ENCODE peak calls at places on chromosome 11, in ten cellular contexts. L, S, B, W, J, A, H, I, P and V are unnamed samples.

GRCh38 chr11:64836448-64837072 is 7.9 kb downstream of the CDC42BPG start:
- DNase-seq in S (no peak), W (no peak), P (no peak), B (no peak), J (no peak), A (no peak), L (no peak), H (no peak), I (no peak), V (no peak)

GRCh38 chr11:66366844-66367477 is 4.6 kb downstream of the SLC29A2 start:
- DNase-seq in B (no peak), H (no peak), S (no peak), J (no peak), P (no peak), I (no peak), L (no peak), W (no peak), A (no peak), V (no peak)

GRCh38 chr11:128892866-128893565 is 1.9 kb downstream of the KCNJ5 start:
- DNase-seq in H (no peak), A (no peak), P (no peak), I (peak; percentile 53), W (no peak), B (no peak), L (no peak), J (no peak), S (no peak), V (no peak)

GRCh38 chr11:92296138-92296515 is 71.5 kb downstream of the FAT3 start:
- DNase-seq in B (peak; percentile 45), I (no peak), A (no peak), S (no peak), W (no peak), H (peak; percentile 54), L (no peak), J (peak; percentile 91), P (peak; percentile 16), V (no peak)

GRCh38 chr11:123351375-123351774 is 78.7 kb upstream of the GRAMD1B start:
- DNase-seq in S (peak; percentile 18), J (no peak), I (no peak), B (no peak), L (no peak), A (peak; percentile 35), P (no peak), H (no peak), W (no peak), V (no peak)

GRCh38 chr11:100445231-100445735 is 241.8 kb upstream of the ARHGAP42 start:
- DNase-seq in I (peak; percentile 67), A (no peak), P (peak; percentile 9), H (peak; percentile 59), W (no peak), J (peak; percentile 20), L (no peak), S (no peak), B (no peak), V (no peak)

GRCh38 chr11:94132152-94132558 is 3.5 kb downstream of the PANX1 start:
- DNase-seq in L (peak; percentile 20), A (no peak), I (no peak), H (peak; percentile 90), S (no peak), B (peak; percentile 94), P (peak; percentile 83), J (peak; percentile 91), W (peak; percentile 34), V (peak; percentile 77)

GRCh38 chr11:71283960-71284359 is 31.6 kb upstream of the SHANK2 start:
- DNase-seq in A (no peak), W (no peak), I (peak; percentile 85), H (peak; percentile 95), S (peak; percentile 96), P (no peak), L (peak; percentile 92), J (no peak), B (no peak), V (no peak)

GRCh38 chr11:46914363-46914762 is 4.0 kb downstream of the LRP4 start:
- DNase-seq in J (peak; percentile 47), S (no peak), L (no peak), I (no peak), W (no peak), H (peak; percentile 49), P (peak; percentile 64), B (peak; percentile 75), A (peak; percentile 57), V (no peak)
- H3K27ac ChIP-seq in J (no peak overlapping the region), S (no peak overlapping the region), L (peak overlapping the region; percentile 27), I (no peak overlapping the region), W (no peak overlapping the region), H (no peak overlapping the region), P (no peak overlapping the region), B (no peak overlapping the region), A (peak overlapping the region; percentile 67), V (no peak overlapping the region)

GRCh38 chr11:111761056-111761455 is 5.1 kb downstream of the PPP2R1B start:
- DNase-seq in A (no peak), S (no peak), P (no peak), L (no peak), I (no peak), W (no peak), B (no peak), J (no peak), H (no peak), V (no peak)

GRCh38 chr11:111765320-111765983 is 737 bp downstream of the PPP2R1B start:
- DNase-seq in P (no peak), J (peak; percentile 4), S (no peak), A (no peak), B (no peak), L (no peak), I (peak; percentile 39), H (peak; percentile 35), W (no peak), V (no peak)

GRCh38 chr11:111764621-111765020 is 1.6 kb downstream of the PPP2R1B start:
- DNase-seq in J (peak; percentile 17), H (peak; percentile 73), B (peak; percentile 51), I (no peak), P (no peak), A (no peak), L (no peak), S (no peak), W (no peak), V (no peak)

GRCh38 chr11:111762526-111762925 is 3.7 kb downstream of the PPP2R1B start:
- DNase-seq in I (no peak), H (no peak), S (no peak), A (no peak), L (no peak), B (no peak), P (no peak), W (no peak), J (no peak), V (no peak)

GRCh38 chr11:111762981-111763643 is 3.1 kb downstream of the PPP2R1B start:
- DNase-seq in I (no peak), J (peak; percentile 6), P (no peak), A (no peak), L (no peak), S (no peak), W (no peak), B (peak; percentile 20), H (peak; percentile 21), V (no peak)
- TF ChIP-seq CTCF in I (no peak), J (peak; percentile 31), P (peak; percentile 35), A (no peak), L (no peak), S (no peak), W (no peak), B (peak; percentile 8), H (peak; percentile 21), V (peak; percentile 26)

DNA sequence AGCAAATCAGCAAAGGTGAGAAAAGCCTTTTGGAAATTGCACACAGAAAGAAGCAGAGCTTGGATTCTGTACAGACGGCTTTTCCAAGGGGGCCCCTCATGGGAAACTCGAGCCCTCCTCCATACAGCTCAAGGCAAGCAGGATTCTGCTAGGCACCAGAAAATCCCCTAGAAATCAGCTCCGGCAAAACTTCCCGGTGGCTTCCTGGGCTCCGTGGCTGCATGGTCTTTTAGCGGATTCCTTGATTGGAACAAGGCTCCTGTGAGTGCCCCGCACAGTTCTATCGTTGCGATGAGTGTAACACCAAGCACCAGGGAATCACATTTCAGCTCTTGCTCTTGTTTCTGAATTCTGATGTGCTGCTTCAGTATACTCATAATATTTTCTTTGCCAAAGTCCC is 494.3 kb downstream of the DLG2 start:
- DNase-seq in L (no peak), W (no peak), S (no peak), J (peak; percentile 29), B (peak; percentile 7), H (no peak), I (no peak), P (no peak), A (no peak), V (no peak)
- H3K4me3 ChIP-seq in L (no peak overlapping the region), W (no peak overlapping the region), S (no peak overlapping the region), J (no peak overlapping the region), B (no peak overlapping the region), H (no peak overlapping the region), I (no peak overlapping the region), P (peak overlapping the region; percentile 9), A (no peak overlapping the region), V (peak overlapping the region; percentile 38)

GRCh38 chr11:11446967-11447366 is 93.9 kb upstream of the CSNK2A3 start:
- DNase-seq in L (no peak), W (no peak), P (no peak), I (no peak), B (no peak), H (no peak), A (no peak), S (no peak), J (no peak), V (no peak)

GRCh38 chr11:11444800-11445126 is 91.7 kb upstream of the CSNK2A3 start:
- DNase-seq in B (no peak), J (no peak), S (no peak), W (no peak), I (no peak), P (no peak), H (no peak), L (no peak), A (no peak), V (no peak)

GRCh38 chr11:11446562-11446961 is 93.5 kb upstream of the CSNK2A3 start:
- DNase-seq in J (no peak), W (no peak), I (no peak), H (no peak), S (no peak), A (no peak), P (no peak), B (no peak), L (no peak), V (no peak)

GRCh38 chr11:11444027-11444799 is 91.2 kb upstream of the CSNK2A3 start:
- DNase-seq in I (no peak), B (peak; percentile 57), A (no peak), W (no peak), S (no peak), L (no peak), H (no peak), P (peak; percentile 35), J (peak; percentile 66), V (no peak)

DNA sequence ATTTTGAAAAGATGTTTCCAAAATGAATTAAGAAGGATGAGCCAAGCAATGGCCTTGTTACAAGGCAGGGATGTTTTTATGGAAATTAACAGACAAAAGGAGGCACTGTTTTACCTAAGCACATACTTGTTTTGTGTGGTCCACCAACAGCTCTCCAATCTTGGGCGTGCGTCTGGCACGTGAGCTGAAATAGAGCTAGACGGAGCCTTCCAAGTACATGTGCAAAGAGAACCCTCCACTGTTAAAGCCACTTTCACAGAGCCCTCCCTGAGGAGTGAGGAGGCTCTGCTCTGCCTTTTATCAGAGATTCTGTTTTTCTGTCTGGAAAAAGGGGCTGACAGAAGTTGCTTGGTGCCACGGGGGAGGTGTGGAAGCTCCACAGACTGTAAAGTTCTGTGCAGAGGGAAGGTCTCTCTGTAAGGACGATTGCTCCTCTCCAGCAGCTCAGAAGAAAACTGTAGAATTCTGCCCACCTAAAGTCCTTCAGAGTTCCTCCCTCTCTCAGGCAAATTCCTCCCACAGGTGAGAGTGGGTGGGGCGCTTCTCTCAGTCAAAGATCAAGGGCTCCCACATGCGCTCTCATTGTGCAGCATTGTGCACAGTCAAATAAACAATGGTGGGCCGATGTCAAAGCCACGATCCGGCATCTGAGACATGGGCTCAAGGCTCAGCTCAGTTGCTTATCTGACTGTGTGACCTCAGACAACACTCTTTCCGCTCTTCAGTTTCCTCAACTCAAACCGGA is 92.6 kb upstream of the CSNK2A3 start:
- DNase-seq in I (no peak), L (no peak), A (no peak), B (no peak), J (no peak), P (no peak), H (no peak), W (no peak), S (no peak), V (no peak)
- H3K27ac ChIP-seq in I (no peak overlapping the region), L (no peak overlapping the region), A (no peak overlapping the region), B (no peak overlapping the region), J (no peak overlapping the region), P (no peak overlapping the region), H (no peak overlapping the region), W (no peak overlapping the region), S (no peak overlapping the region), V (no peak overlapping the region)